ENCODE peak calls at places on chromosomes 5 and 9, in four cellular contexts. One of them, this sample, is unnamed. For H3K4me1, the result is how much of the 10 kb centered on the place peaks cover.

GRCh38 chr9:79185866-79186265 is 385.9 kb upstream of the TLE4 start:
- DNase-seq in HCT116: no peak
- DNase-seq in SK-N-SH: no peak
- DNase-seq in K562: no peak
- DNase-seq in this sample: no peak

GRCh38 chr5:37638897-37639296 is 200.9 kb downstream of the GDNF start:
- DNase-seq in HCT116: no peak
- DNase-seq in SK-N-SH: no peak
- DNase-seq in K562: no peak
- DNase-seq in this sample: no peak

GRCh38 chr9:114968710-114969109 is 38.3 kb upstream of the TNFSF8 start:
- DNase-seq in HCT116: no peak
- DNase-seq in SK-N-SH: no peak
- DNase-seq in K562: no peak
- DNase-seq in this sample: no peak

GRCh38 chr5:131541071-131541470 is 94.0 kb downstream of the RAPGEF6 start:
- DNase-seq in HCT116: no peak
- DNase-seq in SK-N-SH: no peak
- DNase-seq in K562: no peak
- DNase-seq in this sample: no peak

GRCh38 chr9:69697475-69697874 is 25.3 kb upstream of the APBA1 start:
- DNase-seq in HCT116: no peak
- DNase-seq in SK-N-SH: no peak
- DNase-seq in K562: no peak
- DNase-seq in this sample: no peak

GRCh38 chr5:8050616-8051015 is 181.7 kb downstream of the MTRR start:
- DNase-seq in HCT116: no peak
- DNase-seq in SK-N-SH: no peak
- DNase-seq in K562: no peak
- DNase-seq in this sample: no peak

GRCh38 chr5:39691993-39692392 is 267.2 kb upstream of the DAB2 start:
- DNase-seq in HCT116: peak
- DNase-seq in SK-N-SH: no peak
- DNase-seq in K562: no peak
- DNase-seq in this sample: no peak

GRCh38 chr5:181173027-181173419 is 25.6 kb downstream of the OR2V2 start:
- DNase-seq in HCT116: no peak
- DNase-seq in SK-N-SH: peak
- DNase-seq in K562: no peak
- DNase-seq in this sample: no peak

GRCh38 chr5:148920646-148921288 is 94.4 kb downstream of the ADRB2 start:
- DNase-seq in HCT116: no peak
- DNase-seq in SK-N-SH: no peak
- DNase-seq in K562: no peak
- DNase-seq in this sample: no peak

GRCh38 chr9:127779136-127779981 is 893 bp upstream of the SH2D3C start:
- DNase-seq in HCT116: no peak
- DNase-seq in SK-N-SH: peak
- DNase-seq in K562: peak
- DNase-seq in this sample: no peak

GRCh38 chr9:90271707-90272106 is 370.9 kb downstream of the DIRAS2 start:
- DNase-seq in HCT116: no peak
- DNase-seq in SK-N-SH: no peak
- DNase-seq in K562: no peak
- DNase-seq in this sample: no peak

GRCh38 chr5:3598236-3598635 is 2.6 kb downstream of the IRX1 start:
- DNase-seq in HCT116: no peak
- DNase-seq in SK-N-SH: no peak
- DNase-seq in K562: no peak
- DNase-seq in this sample: no peak

GRCh38 chr5:135239461-135240282 is 159.4 kb downstream of the MACROH2A1 start:
- DNase-seq in HCT116: no peak
- DNase-seq in SK-N-SH: no peak
- DNase-seq in K562: no peak
- DNase-seq in this sample: no peak

GRCh38 chr5:36641416-36641815 is 35.0 kb downstream of the SLC1A3 start:
- DNase-seq in HCT116: no peak
- DNase-seq in SK-N-SH: no peak
- DNase-seq in K562: no peak
- DNase-seq in this sample: no peak

GRCh38 chr5:67209141-67209771 is 12.7 kb upstream of the CD180 start:
- DNase-seq in HCT116: peak
- DNase-seq in SK-N-SH: peak
- DNase-seq in K562: peak
- DNase-seq in this sample: peak

GRCh38 chr5:153960269-153961215 is 78.2 kb downstream of the FAM114A2 start:
- DNase-seq in HCT116: no peak
- DNase-seq in SK-N-SH: no peak
- DNase-seq in K562: no peak
- DNase-seq in this sample: no peak

GRCh38 chr9:73893230-73893629 is 603.9 kb upstream of the RORB start:
- DNase-seq in HCT116: no peak
- DNase-seq in SK-N-SH: no peak
- DNase-seq in K562: no peak
- DNase-seq in this sample: no peak

GRCh38 chr5:152397581-152397980 is 7.5 kb downstream of the NMUR2 start:
- DNase-seq in HCT116: no peak
- DNase-seq in SK-N-SH: no peak
- DNase-seq in K562: no peak
- DNase-seq in this sample: no peak

GRCh38 chr5:98569288-98569687 is 204.2 kb upstream of the RGMB start:
- DNase-seq in HCT116: no peak
- DNase-seq in SK-N-SH: no peak
- DNase-seq in K562: no peak
- DNase-seq in this sample: no peak

GRCh38 chr9:84301851-84302250 is 38.7 kb downstream of the SLC28A3 start:
- DNase-seq in HCT116: no peak
- DNase-seq in SK-N-SH: no peak
- DNase-seq in K562: no peak
- DNase-seq in this sample: no peak

GRCh38 chr5:121432-121831 is 29.5 kb downstream of the PLEKHG4B start:
- DNase-seq in HCT116: no peak
- DNase-seq in SK-N-SH: no peak
- DNase-seq in K562: no peak
- DNase-seq in this sample: no peak

GRCh38 chr9:86407022-86407421 is 52.8 kb upstream of the TUT7 start:
- DNase-seq in HCT116: no peak
- DNase-seq in SK-N-SH: no peak
- DNase-seq in K562: peak
- DNase-seq in this sample: no peak
- TF ChIP-seq REST in HCT116: no peak
- TF ChIP-seq REST in SK-N-SH: no peak
- TF ChIP-seq REST in K562: no peak
- TF ChIP-seq REST in this sample: no peak

GRCh38 chr9:125756499-125756898 is 9.3 kb downstream of the PBX3 start:
- DNase-seq in HCT116: no peak
- DNase-seq in SK-N-SH: no peak
- DNase-seq in K562: no peak
- DNase-seq in this sample: no peak

GRCh38 chr9:125757834-125758233 is 10.7 kb downstream of the PBX3 start:
- DNase-seq in HCT116: no peak
- DNase-seq in SK-N-SH: no peak
- DNase-seq in K562: no peak
- DNase-seq in this sample: no peak

GRCh38 chr9:125752070-125752628 is 5.0 kb downstream of the PBX3 start:
- DNase-seq in HCT116: no peak
- DNase-seq in SK-N-SH: no peak
- DNase-seq in K562: no peak
- DNase-seq in this sample: no peak

GRCh38 chr9:125754096-125754495 is 6.9 kb downstream of the PBX3 start:
- DNase-seq in HCT116: no peak
- DNase-seq in SK-N-SH: no peak
- DNase-seq in K562: no peak
- DNase-seq in this sample: no peak

DNA sequence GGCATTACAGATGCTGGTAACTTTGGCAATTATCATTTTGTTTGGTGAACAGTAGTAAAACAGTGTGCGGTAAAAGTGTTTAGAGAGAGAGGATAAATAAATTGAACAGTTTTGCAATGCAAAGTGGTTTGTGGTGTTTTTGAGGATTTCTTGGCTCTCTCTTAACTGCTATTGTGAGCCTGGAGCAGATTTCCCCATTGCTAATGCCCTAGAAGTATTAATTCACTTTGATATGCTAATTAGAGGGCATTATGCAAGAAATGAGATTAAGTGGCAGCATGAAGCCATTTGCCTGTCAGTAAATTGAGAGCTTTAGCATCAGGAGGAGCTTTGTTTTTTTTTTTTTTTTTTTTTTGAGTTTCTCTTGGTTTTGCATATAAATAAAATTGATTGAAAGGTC is 8.2 kb downstream of the PBX3 start:
- DNase-seq in HCT116: no peak
- DNase-seq in SK-N-SH: peak
- DNase-seq in K562: no peak
- DNase-seq in this sample: no peak
- H3K4me1 ChIP-seq in HCT116: under half
- H3K4me1 ChIP-seq in SK-N-SH: under half
- H3K4me1 ChIP-seq in K562: under half
- H3K4me1 ChIP-seq in this sample: under half

GRCh38 chr9:105425817-105426433 is 21.9 kb upstream of the FSD1L start:
- DNase-seq in HCT116: no peak
- DNase-seq in SK-N-SH: peak
- DNase-seq in K562: no peak
- DNase-seq in this sample: no peak
- TF ChIP-seq SIN3A in HCT116: no peak
- TF ChIP-seq SIN3A in SK-N-SH: no peak
- TF ChIP-seq SIN3A in K562: no peak
- TF ChIP-seq SIN3A in this sample: no peak

DNA sequence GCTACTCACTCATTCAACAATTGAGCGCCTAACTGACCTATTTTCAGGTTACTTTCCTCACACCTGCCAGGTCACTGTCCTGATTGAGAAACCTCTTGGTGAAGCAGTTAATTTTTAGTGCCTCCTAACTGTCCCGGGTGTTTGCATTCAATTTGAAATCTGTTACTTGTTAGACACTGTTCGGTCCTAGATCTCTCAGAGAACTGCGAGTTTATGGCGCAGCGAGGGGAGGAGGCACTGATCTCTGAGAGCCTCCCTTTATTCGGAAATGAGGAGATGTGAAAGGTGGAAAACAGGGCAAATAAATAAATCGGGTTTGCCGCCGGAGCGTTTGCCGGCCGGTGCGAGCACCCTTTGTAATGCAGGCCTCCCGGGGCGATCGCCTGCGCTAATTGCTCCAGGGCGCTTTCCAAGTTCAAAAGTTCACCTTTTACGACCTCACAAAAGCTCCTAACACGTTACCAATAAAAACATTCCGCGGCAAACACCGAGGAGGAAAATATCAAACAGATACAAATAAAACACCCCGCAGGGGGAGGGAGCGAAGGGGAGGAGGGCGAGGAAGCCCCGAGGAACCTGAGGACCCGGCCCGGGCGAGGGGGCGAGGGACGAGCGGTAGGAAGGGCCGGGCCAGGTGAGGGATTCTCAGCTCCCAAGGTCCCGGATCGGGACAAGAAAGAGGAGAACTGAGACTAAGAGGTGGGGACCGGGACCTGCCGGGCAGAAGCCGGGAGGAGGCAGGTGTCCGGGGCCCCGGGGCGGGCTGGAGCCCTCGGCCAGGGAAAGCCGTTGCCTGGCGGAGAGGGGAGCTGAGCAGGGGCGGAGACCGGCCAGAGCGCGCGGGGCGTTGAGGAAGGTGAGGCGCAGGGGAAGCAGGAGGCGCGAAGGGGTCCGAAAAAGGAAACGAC is 1.4 kb downstream of the NR6A1 start:
- DNase-seq in HCT116: peak
- DNase-seq in SK-N-SH: peak
- DNase-seq in K562: peak
- DNase-seq in this sample: no peak
- TF ChIP-seq REST in HCT116: no peak
- TF ChIP-seq REST in SK-N-SH: no peak
- TF ChIP-seq REST in K562: no peak
- TF ChIP-seq REST in this sample: no peak

DNA sequence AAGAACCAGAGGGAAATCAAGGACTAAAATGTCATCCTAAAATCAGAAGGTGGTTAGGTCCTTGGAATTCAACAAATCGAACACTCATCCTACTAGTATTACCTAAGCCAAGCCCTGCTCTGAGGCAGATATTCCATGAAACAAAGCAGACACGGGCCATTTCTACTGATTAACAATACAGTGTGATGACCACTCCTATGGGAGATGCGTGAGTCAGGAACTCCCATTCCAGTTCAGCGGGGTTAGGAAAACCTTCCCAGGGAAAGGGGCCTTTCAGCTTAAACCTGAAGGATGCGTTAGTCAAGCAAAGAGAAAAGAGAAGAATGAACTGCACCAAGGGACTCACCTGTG is 117.8 kb upstream of the LHFPL2 start:
- DNase-seq in HCT116: no peak
- DNase-seq in SK-N-SH: no peak
- DNase-seq in K562: no peak
- DNase-seq in this sample: no peak
- H3K4me1 ChIP-seq in HCT116: under half
- H3K4me1 ChIP-seq in SK-N-SH: under half
- H3K4me1 ChIP-seq in K562: under half
- H3K4me1 ChIP-seq in this sample: under half

DNA sequence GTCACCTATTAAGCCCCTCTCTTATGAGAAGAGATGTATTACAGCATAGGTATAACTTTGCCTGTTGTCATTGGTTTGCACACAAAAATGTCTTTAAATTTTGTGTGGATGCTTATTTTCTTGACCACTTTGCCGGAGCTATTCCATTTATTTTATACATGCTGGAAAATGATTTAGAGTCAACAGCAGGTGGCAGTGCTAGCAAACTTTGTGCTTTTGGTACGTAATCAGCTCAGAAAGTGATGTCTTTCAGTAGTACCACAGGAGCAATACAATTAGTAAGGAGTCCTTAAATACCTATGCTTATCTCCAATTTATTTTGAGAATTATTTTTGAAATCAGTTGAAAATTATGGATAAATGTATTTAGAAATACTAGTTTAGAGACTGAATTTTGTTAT is 19.8 kb upstream of the NUDT12 start:
- DNase-seq in HCT116: peak
- DNase-seq in SK-N-SH: peak
- DNase-seq in K562: peak
- DNase-seq in this sample: no peak
- TF ChIP-seq SIN3A in HCT116: no peak
- TF ChIP-seq SIN3A in SK-N-SH: no peak
- TF ChIP-seq SIN3A in K562: no peak
- TF ChIP-seq SIN3A in this sample: no peak